ENCODE peak calls at places on chromosomes 3 and 15, in four cellular contexts. One of them, this sample, is unnamed.

GRCh38 chr3:188365184-188365583 is 211.2 kb downstream of the LPP start:
- DNase-seq in type B pancreatic cell: no peak
- DNase-seq in glutamatergic neuron: no peak
- DNase-seq in breast epithelium: no peak
- DNase-seq in this sample: no peak

GRCh38 chr15:45802140-45802539 is 167.3 kb downstream of the SQOR start:
- DNase-seq in type B pancreatic cell: no peak
- DNase-seq in glutamatergic neuron: no peak
- DNase-seq in breast epithelium: no peak
- DNase-seq in this sample: no peak

GRCh38 chr15:41331281-41331680 is 1.1 kb downstream of the OIP5 start:
- DNase-seq in type B pancreatic cell: no peak
- DNase-seq in glutamatergic neuron: no peak
- DNase-seq in breast epithelium: no peak
- DNase-seq in this sample: no peak

GRCh38 chr3:34305266-34305665 is 506.8 kb downstream of the PDCD6IP start:
- DNase-seq in type B pancreatic cell: no peak
- DNase-seq in glutamatergic neuron: no peak
- DNase-seq in breast epithelium: no peak
- DNase-seq in this sample: peak; percentile 15

GRCh38 chr3:159751754-159752153 is 236.9 kb upstream of the IL12A start:
- DNase-seq in type B pancreatic cell: no peak
- DNase-seq in glutamatergic neuron: no peak
- DNase-seq in breast epithelium: no peak
- DNase-seq in this sample: no peak

GRCh38 chr15:66714543-66714981 is 12.5 kb downstream of the SMAD6 start:
- DNase-seq in type B pancreatic cell: no peak
- DNase-seq in glutamatergic neuron: no peak
- DNase-seq in breast epithelium: no peak
- DNase-seq in this sample: no peak

GRCh38 chr3:59412506-59412905 is 362.7 kb upstream of the CFAP20DC start:
- DNase-seq in type B pancreatic cell: no peak
- DNase-seq in glutamatergic neuron: no peak
- DNase-seq in breast epithelium: no peak
- DNase-seq in this sample: no peak

GRCh38 chr15:38671003-38671382 is 106.4 kb upstream of the RASGRP1 start:
- DNase-seq in type B pancreatic cell: no peak
- DNase-seq in glutamatergic neuron: no peak
- DNase-seq in breast epithelium: no peak
- DNase-seq in this sample: no peak

GRCh38 chr3:147318900-147319299 is 87.4 kb downstream of the ZIC4 start:
- DNase-seq in type B pancreatic cell: no peak
- DNase-seq in glutamatergic neuron: no peak
- DNase-seq in breast epithelium: no peak
- DNase-seq in this sample: no peak

GRCh38 chr3:88059380-88060160 is 515 bp downstream of the ZNF654 start:
- DNase-seq in type B pancreatic cell: no peak
- DNase-seq in glutamatergic neuron: no peak
- DNase-seq in breast epithelium: no peak
- DNase-seq in this sample: peak; percentile 3

GRCh38 chr15:100968043-100968966 is 49.1 kb downstream of the LRRK1 start:
- DNase-seq in type B pancreatic cell: no peak
- DNase-seq in glutamatergic neuron: no peak
- DNase-seq in breast epithelium: no peak
- DNase-seq in this sample: no peak

GRCh38 chr3:156332304-156332703 is 211.9 kb downstream of the KCNAB1 start:
- DNase-seq in type B pancreatic cell: no peak
- DNase-seq in glutamatergic neuron: no peak
- DNase-seq in breast epithelium: no peak
- DNase-seq in this sample: no peak

GRCh38 chr3:172341482-172342059 is 106.7 kb downstream of the GHSR start:
- DNase-seq in type B pancreatic cell: no peak
- DNase-seq in glutamatergic neuron: no peak
- DNase-seq in breast epithelium: no peak
- DNase-seq in this sample: peak; percentile 51

GRCh38 chr15:72118400-72118978 is at the start of gene SENP8:
- DNase-seq in type B pancreatic cell: no peak
- DNase-seq in glutamatergic neuron: peak; percentile 74
- DNase-seq in breast epithelium: no peak
- DNase-seq in this sample: no peak

GRCh38 chr3:179156775-179157174 is 8.6 kb downstream of the PIK3CA start:
- DNase-seq in type B pancreatic cell: no peak
- DNase-seq in glutamatergic neuron: no peak
- DNase-seq in breast epithelium: no peak
- DNase-seq in this sample: no peak

GRCh38 chr3:156751461-156752025 is 74.6 kb upstream of the LEKR1 start:
- DNase-seq in type B pancreatic cell: no peak
- DNase-seq in glutamatergic neuron: peak; percentile 43
- DNase-seq in breast epithelium: no peak
- DNase-seq in this sample: no peak

GRCh38 chr15:68387288-68388143 is 44.4 kb downstream of the ITGA11 start:
- DNase-seq in type B pancreatic cell: peak; percentile 53
- DNase-seq in glutamatergic neuron: no peak
- DNase-seq in breast epithelium: no peak
- DNase-seq in this sample: no peak

GRCh38 chr3:60912876-60913275 is 338.4 kb downstream of the FHIT start:
- DNase-seq in type B pancreatic cell: no peak
- DNase-seq in glutamatergic neuron: no peak
- DNase-seq in breast epithelium: no peak
- DNase-seq in this sample: no peak

GRCh38 chr3:16399473-16399872 is 114.0 kb downstream of the RFTN1 start:
- DNase-seq in type B pancreatic cell: no peak
- DNase-seq in glutamatergic neuron: peak; percentile 65
- DNase-seq in breast epithelium: no peak
- DNase-seq in this sample: peak; percentile 2

GRCh38 chr3:194097141-194097880 is 38.6 kb upstream of the HES1 start:
- DNase-seq in type B pancreatic cell: no peak
- DNase-seq in glutamatergic neuron: no peak
- DNase-seq in breast epithelium: no peak
- DNase-seq in this sample: peak; percentile 55

GRCh38 chr15:44861439-44861910 is 95.0 kb upstream of the TERB2 start:
- DNase-seq in type B pancreatic cell: no peak
- DNase-seq in glutamatergic neuron: no peak
- DNase-seq in breast epithelium: no peak
- DNase-seq in this sample: no peak

GRCh38 chr15:80849308-80849707 is 70.1 kb downstream of the CEMIP start:
- DNase-seq in type B pancreatic cell: no peak
- DNase-seq in glutamatergic neuron: no peak
- DNase-seq in breast epithelium: no peak
- DNase-seq in this sample: peak; percentile 75

GRCh38 chr15:73284073-73284472 is 84.7 kb downstream of the HCN4 start:
- DNase-seq in type B pancreatic cell: no peak
- DNase-seq in glutamatergic neuron: no peak
- DNase-seq in breast epithelium: no peak
- DNase-seq in this sample: no peak

GRCh38 chr3:13480340-13481318 is 523 bp downstream of the HDAC11 start:
- DNase-seq in type B pancreatic cell: no peak
- DNase-seq in glutamatergic neuron: peak; percentile 45
- DNase-seq in breast epithelium: no peak
- DNase-seq in this sample: no peak

GRCh38 chr3:113802795-113803455 is 35.7 kb upstream of the GRAMD1C start:
- DNase-seq in type B pancreatic cell: no peak
- DNase-seq in glutamatergic neuron: no peak
- DNase-seq in breast epithelium: no peak
- DNase-seq in this sample: no peak

GRCh38 chr15:74317820-74318375 is 49.5 kb downstream of the CYP11A1 start:
- DNase-seq in type B pancreatic cell: no peak
- DNase-seq in glutamatergic neuron: no peak
- DNase-seq in breast epithelium: no peak
- DNase-seq in this sample: no peak

GRCh38 chr15:69703495-69704187 is 251.0 kb downstream of the RPLP1 start:
- DNase-seq in type B pancreatic cell: no peak
- DNase-seq in glutamatergic neuron: no peak
- DNase-seq in breast epithelium: no peak
- DNase-seq in this sample: no peak

GRCh38 chr15:80527406-80527805 is 123.2 kb downstream of the ARNT2 start:
- DNase-seq in type B pancreatic cell: no peak
- DNase-seq in glutamatergic neuron: no peak
- DNase-seq in breast epithelium: no peak
- DNase-seq in this sample: no peak

GRCh38 chr3:43769471-43770425 is 79.0 kb downstream of the ABHD5 start:
- DNase-seq in type B pancreatic cell: peak; percentile 95
- DNase-seq in glutamatergic neuron: peak; percentile 92
- DNase-seq in breast epithelium: peak; percentile 96
- DNase-seq in this sample: peak; percentile 98

GRCh38 chr3:170811515-170811914 is 58.5 kb downstream of the RPL22L1 start:
- DNase-seq in type B pancreatic cell: no peak
- DNase-seq in glutamatergic neuron: no peak
- DNase-seq in breast epithelium: no peak
- DNase-seq in this sample: no peak

GRCh38 chr3:141274411-141275031 is 42.9 kb downstream of the PXYLP1 start:
- DNase-seq in type B pancreatic cell: no peak
- DNase-seq in glutamatergic neuron: no peak
- DNase-seq in breast epithelium: no peak
- DNase-seq in this sample: no peak

GRCh38 chr15:42202653-42203052 is 5.5 kb downstream of the VPS39 start:
- DNase-seq in type B pancreatic cell: no peak
- DNase-seq in glutamatergic neuron: no peak
- DNase-seq in breast epithelium: no peak
- DNase-seq in this sample: no peak

GRCh38 chr3:71926690-71927089 is 141.7 kb upstream of the PROK2 start:
- DNase-seq in type B pancreatic cell: no peak
- DNase-seq in glutamatergic neuron: no peak
- DNase-seq in breast epithelium: no peak
- DNase-seq in this sample: no peak

GRCh38 chr15:59736181-59736580 is 47.1 kb upstream of the BNIP2 start:
- DNase-seq in type B pancreatic cell: no peak
- DNase-seq in glutamatergic neuron: no peak
- DNase-seq in breast epithelium: no peak
- DNase-seq in this sample: no peak

GRCh38 chr3:81568378-81568777 is 193.1 kb downstream of the GBE1 start:
- DNase-seq in type B pancreatic cell: no peak
- DNase-seq in glutamatergic neuron: no peak
- DNase-seq in breast epithelium: no peak
- DNase-seq in this sample: no peak
- TF ChIP-seq CTCF in type B pancreatic cell: no peak
- TF ChIP-seq CTCF in glutamatergic neuron: no peak
- TF ChIP-seq CTCF in breast epithelium: no peak
- TF ChIP-seq CTCF in this sample: no peak

DNA sequence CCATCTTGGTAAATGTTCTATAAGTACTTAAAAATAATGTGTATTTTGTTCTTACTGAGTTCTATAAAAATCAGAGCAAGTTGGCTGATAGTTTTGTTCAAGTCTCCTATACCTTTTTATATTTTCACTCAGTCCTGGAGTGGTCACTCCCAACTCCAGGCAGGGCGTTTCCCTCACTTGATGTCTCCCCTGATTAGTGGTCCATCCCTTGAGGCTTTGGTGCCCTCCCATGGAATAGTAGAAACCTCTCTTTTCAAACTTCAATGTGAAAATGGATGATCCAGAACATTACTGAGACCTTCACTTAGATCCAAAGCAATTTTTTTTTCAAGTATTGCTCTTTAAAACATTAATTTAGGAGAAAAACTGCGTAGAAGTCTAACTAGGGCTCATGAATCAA is 25.0 kb upstream of the SCN10A start:
- DNase-seq in type B pancreatic cell: no peak
- DNase-seq in glutamatergic neuron: no peak
- DNase-seq in breast epithelium: no peak
- DNase-seq in this sample: no peak
- TF ChIP-seq CTCF in type B pancreatic cell: no peak
- TF ChIP-seq CTCF in glutamatergic neuron: no peak
- TF ChIP-seq CTCF in breast epithelium: no peak
- TF ChIP-seq CTCF in this sample: no peak

DNA sequence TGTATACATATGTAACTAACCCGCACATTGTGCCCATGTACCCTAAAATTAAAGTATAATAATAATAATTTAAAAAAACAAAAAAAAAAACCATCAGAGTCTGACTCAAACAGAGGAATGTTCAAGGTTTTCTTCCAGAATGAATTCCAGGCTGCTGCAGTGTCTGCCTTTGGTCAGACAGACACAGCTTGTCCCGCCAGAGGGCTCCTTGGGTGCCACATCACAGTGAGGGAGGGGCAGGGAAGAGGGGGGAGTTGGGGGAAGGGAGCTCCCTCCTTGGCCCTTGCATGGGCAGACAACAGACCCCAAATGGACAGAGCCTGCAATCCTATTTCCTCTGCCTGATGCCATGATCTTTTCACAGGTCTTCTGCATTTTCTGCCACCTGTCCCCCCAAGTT is 36.5 kb downstream of the ITGB5 start:
- DNase-seq in type B pancreatic cell: no peak
- DNase-seq in glutamatergic neuron: no peak
- DNase-seq in breast epithelium: no peak
- DNase-seq in this sample: no peak
- TF ChIP-seq CTCF in type B pancreatic cell: no peak
- TF ChIP-seq CTCF in glutamatergic neuron: no peak
- TF ChIP-seq CTCF in breast epithelium: no peak
- TF ChIP-seq CTCF in this sample: no peak

GRCh38 chr3:12472796-12473195 is 11.5 kb upstream of the TSEN2 start:
- DNase-seq in type B pancreatic cell: no peak
- DNase-seq in glutamatergic neuron: no peak
- DNase-seq in breast epithelium: no peak
- DNase-seq in this sample: no peak

GRCh38 chr3:12470680-12471079 is 13.6 kb upstream of the TSEN2 start:
- DNase-seq in type B pancreatic cell: no peak
- DNase-seq in glutamatergic neuron: no peak
- DNase-seq in breast epithelium: no peak
- DNase-seq in this sample: no peak

GRCh38 chr3:12472000-12472399 is 12.3 kb upstream of the TSEN2 start:
- DNase-seq in type B pancreatic cell: no peak
- DNase-seq in glutamatergic neuron: no peak
- DNase-seq in breast epithelium: no peak
- DNase-seq in this sample: no peak

GRCh38 chr3:12470111-12470510 is 14.2 kb upstream of the TSEN2 start:
- DNase-seq in type B pancreatic cell: no peak
- DNase-seq in glutamatergic neuron: no peak
- DNase-seq in breast epithelium: no peak
- DNase-seq in this sample: no peak

GRCh38 chr3:12471228-12471627 is 13.1 kb upstream of the TSEN2 start:
- DNase-seq in type B pancreatic cell: no peak
- DNase-seq in glutamatergic neuron: no peak
- DNase-seq in breast epithelium: no peak
- DNase-seq in this sample: peak; percentile 75
- TF ChIP-seq CTCF in type B pancreatic cell: no peak
- TF ChIP-seq CTCF in glutamatergic neuron: no peak
- TF ChIP-seq CTCF in breast epithelium: no peak
- TF ChIP-seq CTCF in this sample: no peak

GRCh38 chr3:69451594-69451993 is 65.7 kb upstream of the FRMD4B start:
- DNase-seq in type B pancreatic cell: no peak
- DNase-seq in glutamatergic neuron: no peak
- DNase-seq in breast epithelium: no peak
- DNase-seq in this sample: no peak
- TF ChIP-seq CTCF in type B pancreatic cell: peak; percentile 56
- TF ChIP-seq CTCF in glutamatergic neuron: peak; percentile 51
- TF ChIP-seq CTCF in breast epithelium: no peak
- TF ChIP-seq CTCF in this sample: no peak

DNA sequence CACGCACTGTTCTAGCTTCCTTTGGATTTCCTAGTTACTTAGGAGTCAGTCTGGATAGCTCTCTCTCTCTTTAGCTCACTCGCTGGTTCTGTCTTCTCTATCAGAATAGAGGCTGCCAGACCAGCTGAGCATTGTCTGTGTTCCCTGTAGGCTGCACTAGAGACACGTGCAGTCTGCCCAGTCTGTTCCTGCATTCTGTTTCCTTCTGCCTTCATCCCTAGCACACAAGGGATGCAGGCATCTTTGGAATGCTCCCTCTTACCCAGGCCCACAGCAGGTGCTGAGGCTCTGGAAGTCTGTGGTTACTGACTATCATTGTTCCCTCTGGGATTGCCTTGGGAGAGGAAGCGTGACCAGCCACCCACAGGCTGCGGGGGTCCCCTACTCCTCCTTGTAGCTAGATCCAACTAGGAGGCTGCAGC is 322.8 kb downstream of the ZNF621 start:
- DNase-seq in type B pancreatic cell: no peak
- DNase-seq in glutamatergic neuron: peak; percentile 54
- DNase-seq in breast epithelium: no peak
- DNase-seq in this sample: no peak
- TF ChIP-seq CTCF in type B pancreatic cell: no peak
- TF ChIP-seq CTCF in glutamatergic neuron: no peak
- TF ChIP-seq CTCF in breast epithelium: no peak
- TF ChIP-seq CTCF in this sample: no peak